ENCODE peak calls at places on chromosomes 6 and 20, in four cellular contexts. G is upper lobe of right lung, P is retinal pigment epithelial cell, Y is IMR-90. K is an unnamed sample.

GRCh38 chr20:44134897-44135810 is 51.8 kb downstream of the JPH2 start:
- DNase-seq in Y (no peak), G (no peak), P (no peak), K (no peak)

GRCh38 chr6:12293234-12293930 is 3.2 kb downstream of the EDN1 start:
- DNase-seq in G (no peak), P (no peak), Y (no peak), K (no peak)

GRCh38 chr20:62366370-62367135 is 559 bp downstream of the LAMA5 start:
- DNase-seq in Y (no peak), P (no peak), G (peak), K (peak)

GRCh38 chr6:36364669-36365479 is 22.6 kb downstream of the ETV7 start:
- DNase-seq in P (no peak), G (no peak), Y (peak), K (no peak)

GRCh38 chr6:6469074-6469473 is 119.4 kb upstream of the LY86 start:
- DNase-seq in Y (no peak), P (no peak), G (no peak), K (peak)

GRCh38 chr6:82322386-82322785 is 41.2 kb upstream of the TPBG start:
- DNase-seq in Y (no peak), G (no peak), P (no peak), K (no peak)

GRCh38 chr20:31851240-31851955 is 6.0 kb upstream of the FOXS1 start:
- DNase-seq in G (no peak), Y (no peak), P (no peak), K (no peak)

GRCh38 chr20:37102571-37102970 is 6.8 kb upstream of the RBL1 start:
- DNase-seq in G (no peak), Y (no peak), P (no peak), K (no peak)

GRCh38 chr6:11139051-11139960 is 27.8 kb upstream of the ERVFRD-1 start:
- DNase-seq in Y (peak), G (no peak), P (no peak), K (peak)

GRCh38 chr20:52536040-52536439 is 344.5 kb upstream of the ZFP64 start:
- DNase-seq in G (no peak), Y (no peak), P (no peak), K (no peak)

GRCh38 chr20:2001119-2001518 is 7.3 kb upstream of the PDYN start:
- DNase-seq in P (no peak), Y (no peak), G (no peak), K (no peak)

GRCh38 chr6:139762587-139763031 is 388.2 kb upstream of the CITED2 start:
- DNase-seq in G (no peak), Y (peak), P (no peak), K (peak)

GRCh38 chr6:14068133-14068532 is 49.4 kb upstream of the CD83 start:
- DNase-seq in P (peak), Y (peak), G (no peak), K (peak)

GRCh38 chr6:35691027-35691824 is 2.5 kb upstream of the FKBP5 start:
- DNase-seq in G (peak), Y (peak), P (no peak), K (peak)

GRCh38 chr6:77034161-77034560 is 429.1 kb downstream of the HTR1B start:
- DNase-seq in P (peak), G (no peak), Y (peak), K (peak)

GRCh38 chr6:35425284-35425683 is 26.9 kb upstream of the FANCE start:
- DNase-seq in Y (peak), P (peak), G (no peak), K (peak)

GRCh38 chr6:99432877-99433276 is 7.8 kb upstream of the PNISR start:
- DNase-seq in P (no peak), G (no peak), Y (no peak), K (no peak)

GRCh38 chr6:99431901-99432300 is 6.8 kb upstream of the PNISR start:
- DNase-seq in P (no peak), Y (no peak), G (no peak), K (no peak)

DNA sequence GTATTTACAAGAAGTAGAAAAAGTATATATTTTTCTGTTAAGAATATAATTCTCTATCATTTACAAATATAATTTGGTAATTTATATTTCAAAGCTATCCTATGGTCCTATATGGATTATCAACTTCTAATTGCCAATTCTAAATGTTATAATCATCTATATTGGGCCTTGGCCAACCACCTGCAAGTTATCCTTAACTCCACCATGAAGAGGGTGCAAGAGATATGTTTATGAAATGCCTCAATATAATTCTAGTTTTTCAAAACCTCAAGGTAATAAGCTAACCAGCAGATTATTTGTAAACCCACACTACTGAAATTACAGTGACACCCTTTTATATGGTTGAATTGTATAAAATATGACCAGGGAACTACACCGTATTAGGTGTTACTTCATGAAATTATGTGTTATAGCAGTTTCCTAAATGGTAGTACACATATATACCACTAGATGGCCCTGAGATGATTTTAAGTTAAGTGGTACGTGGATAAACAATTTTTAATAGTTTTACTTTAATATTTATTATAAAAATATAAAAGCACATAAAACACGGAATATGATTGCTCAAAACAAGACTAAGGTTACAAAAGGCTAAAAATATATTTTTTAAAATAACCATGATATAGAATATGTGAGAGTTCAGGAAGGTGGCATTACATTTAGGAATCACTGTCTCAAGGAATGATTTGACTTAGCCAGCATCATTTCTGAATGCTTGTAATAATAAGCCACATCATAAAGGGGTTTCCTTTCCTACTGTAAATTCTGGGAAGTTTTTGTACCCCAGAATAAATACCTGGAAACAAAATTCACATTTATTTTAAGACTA is 9.8 kb upstream of the PNISR start:
- DNase-seq in G (no peak), Y (peak), P (no peak), K (peak)
- TF ChIP-seq CTCF in G (peak), Y (peak), P (peak), K (peak)

GRCh38 chr6:105898286-105898685 is 187.8 kb upstream of the PRDM1 start:
- DNase-seq in G (no peak), Y (peak), P (no peak), K (peak)

GRCh38 chr6:105897131-105897530 is 189.0 kb upstream of the PRDM1 start:
- DNase-seq in Y (peak), P (no peak), G (no peak), K (no peak)

GRCh38 chr6:105900120-105900937 is 185.8 kb upstream of the PRDM1 start:
- DNase-seq in G (no peak), Y (peak), P (no peak), K (no peak)

GRCh38 chr6:105902401-105903031 is 183.6 kb upstream of the PRDM1 start:
- DNase-seq in P (no peak), Y (peak), G (no peak), K (no peak)

DNA sequence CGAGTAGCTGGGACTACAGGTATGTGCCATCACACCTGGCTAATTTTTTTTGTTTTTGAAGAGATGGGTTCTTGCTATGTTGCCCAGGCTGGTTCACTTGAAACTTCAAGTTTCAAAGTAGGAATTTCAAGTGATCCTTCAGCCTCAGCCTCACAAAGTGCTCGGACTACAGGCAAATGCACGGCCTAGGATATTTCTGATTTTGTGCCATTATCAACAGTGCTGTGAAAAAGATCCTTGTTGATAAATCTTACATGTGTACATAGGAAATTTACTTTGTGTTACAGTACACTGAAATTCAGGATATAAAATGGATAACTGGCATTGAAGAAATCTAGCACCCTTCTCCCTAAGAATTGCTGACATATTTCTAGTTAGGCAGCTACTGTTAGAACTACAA is 184.6 kb upstream of the PRDM1 start:
- DNase-seq in Y (no peak), P (no peak), G (no peak), K (no peak)
- TF ChIP-seq CTCF in Y (no peak), P (no peak), G (no peak), K (no peak)

GRCh38 chr6:119962505-119962904 is 612.9 kb upstream of the MAN1A1 start:
- DNase-seq in G (no peak), Y (no peak), P (no peak), K (no peak)

GRCh38 chr6:119965900-119966299 is 616.3 kb upstream of the MAN1A1 start:
- DNase-seq in G (no peak), Y (no peak), P (no peak), K (no peak)

GRCh38 chr6:119966484-119966883 is 616.9 kb upstream of the MAN1A1 start:
- DNase-seq in Y (no peak), P (no peak), G (no peak), K (peak)
- TF ChIP-seq CTCF in Y (no peak), P (peak), G (no peak), K (no peak)

GRCh38 chr6:51986864-51987263 is 100.5 kb downstream of the PKHD1 start:
- DNase-seq in Y (no peak), P (no peak), G (no peak), K (no peak)

GRCh38 chr6:51995214-51995735 is 92.1 kb downstream of the PKHD1 start:
- DNase-seq in P (no peak), G (no peak), Y (no peak), K (no peak)

GRCh38 chr6:51992834-51993233 is 94.6 kb downstream of the PKHD1 start:
- DNase-seq in P (no peak), G (no peak), Y (no peak), K (no peak)

GRCh38 chr6:51989789-51990188 is 97.6 kb downstream of the PKHD1 start:
- DNase-seq in Y (no peak), P (no peak), G (no peak), K (no peak)
- TF ChIP-seq CTCF in Y (no peak), P (no peak), G (no peak), K (no peak)

GRCh38 chr6:169176361-169176991 is 77.2 kb downstream of the THBS2 start:
- DNase-seq in Y (no peak), G (no peak), P (no peak), K (no peak)

GRCh38 chr6:169173532-169174268 is 79.9 kb downstream of the THBS2 start:
- DNase-seq in Y (peak), P (no peak), G (no peak), K (peak)

GRCh38 chr6:169172946-169173345 is 80.7 kb downstream of the THBS2 start:
- DNase-seq in G (no peak), Y (no peak), P (no peak), K (no peak)

GRCh38 chr6:169175360-169175887 is 78.2 kb downstream of the THBS2 start:
- DNase-seq in Y (no peak), G (no peak), P (no peak), K (no peak)

DNA sequence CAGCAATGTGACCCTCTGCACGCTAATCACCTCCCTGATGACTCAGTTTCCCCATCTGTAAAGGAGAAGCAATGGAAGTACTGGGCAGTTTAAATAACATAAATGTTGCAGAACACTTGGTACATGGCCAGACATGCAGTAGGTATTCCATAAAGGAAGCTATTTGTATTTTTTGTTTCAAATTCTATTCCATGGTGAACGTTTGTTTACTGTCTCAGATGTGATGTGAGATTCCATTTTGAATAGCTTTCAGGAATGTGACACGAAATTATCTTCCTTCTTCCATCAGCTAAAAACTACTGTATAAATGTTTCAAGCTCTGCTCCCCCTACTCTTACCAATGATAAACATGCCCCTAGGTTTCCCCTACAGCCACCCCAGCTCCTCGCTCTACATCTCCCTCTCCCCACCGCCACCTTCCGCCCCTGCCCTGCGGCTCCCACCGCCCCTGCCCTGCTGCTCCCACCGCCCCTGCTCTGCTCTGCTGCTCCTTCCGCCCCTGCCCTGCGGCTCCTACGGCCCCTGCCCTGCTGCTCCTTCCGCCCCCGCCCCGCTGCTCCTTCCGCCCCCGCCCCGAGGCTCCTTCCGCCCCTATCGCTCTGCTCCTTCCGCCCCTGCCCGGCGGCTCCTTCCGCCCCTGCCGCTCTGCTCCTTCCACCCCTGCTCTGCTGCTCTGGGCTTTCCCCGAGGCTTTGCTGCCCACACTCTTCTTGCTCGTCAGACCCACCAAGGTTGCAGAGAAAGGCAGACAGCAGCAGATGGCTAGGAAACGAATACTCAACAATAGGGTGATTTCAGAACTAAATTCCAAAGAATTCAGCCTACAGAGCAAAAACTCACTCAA is 78.9 kb downstream of the THBS2 start:
- DNase-seq in G (no peak), Y (no peak), P (no peak), K (no peak)
- TF ChIP-seq CTCF in G (no peak), Y (no peak), P (no peak), K (no peak)

GRCh38 chr6:158713469-158713868 is 63.6 kb downstream of the SYTL3 start:
- DNase-seq in Y (no peak), G (no peak), P (no peak), K (no peak)

GRCh38 chr6:158717341-158718328 is 67.8 kb downstream of the SYTL3 start:
- DNase-seq in G (no peak), Y (no peak), P (no peak), K (no peak)

GRCh38 chr6:158722176-158722729 is 72.4 kb downstream of the SYTL3 start:
- DNase-seq in Y (no peak), G (no peak), P (no peak), K (no peak)

GRCh38 chr6:158715330-158716311 is 65.8 kb downstream of the SYTL3 start:
- DNase-seq in Y (no peak), G (peak), P (no peak), K (no peak)

DNA sequence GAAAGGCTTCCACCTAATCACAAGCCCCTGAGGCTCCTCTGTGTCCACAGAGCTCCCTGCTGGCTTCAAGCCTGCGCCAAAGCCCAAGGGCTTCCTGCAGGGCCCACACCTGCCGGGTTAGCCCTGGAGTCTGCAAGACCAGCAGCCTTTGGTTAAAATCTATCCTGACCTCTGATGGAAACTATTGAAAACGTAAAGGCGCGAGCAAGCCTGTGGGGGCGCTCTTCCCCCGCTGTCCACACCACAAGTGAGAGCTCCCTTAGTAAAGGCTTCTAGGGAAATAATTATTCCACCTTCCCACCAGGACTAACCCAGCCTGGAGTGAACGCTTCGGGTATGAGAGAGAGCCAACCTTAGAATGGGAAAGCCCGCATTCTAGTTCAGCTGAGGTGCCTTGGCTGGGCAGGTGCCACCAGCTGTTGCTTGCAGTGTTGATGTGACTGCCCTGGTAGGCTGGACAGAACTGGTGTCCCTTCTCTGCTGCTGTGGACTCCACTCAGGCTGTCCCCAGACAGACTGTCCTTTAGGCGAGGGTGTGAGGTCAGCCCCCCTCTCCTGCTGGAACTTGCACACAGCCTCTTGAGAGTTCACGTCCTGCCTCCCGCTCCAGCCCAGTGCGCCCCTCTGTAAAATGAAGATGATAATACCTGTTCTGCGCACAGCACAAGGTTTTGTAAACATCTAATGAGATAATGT is 68.7 kb downstream of the SYTL3 start:
- DNase-seq in G (no peak), Y (no peak), P (no peak), K (peak)
- TF ChIP-seq CTCF in G (peak), Y (peak), P (peak), K (peak)

GRCh38 chr6:32085759-32086458 is 23.2 kb downstream of the TNXB start:
- DNase-seq in Y (no peak), P (no peak), G (no peak), K (no peak)
- TF ChIP-seq CTCF in Y (no peak), P (no peak), G (no peak), K (no peak)